ENCODE peak calls at places on chromosomes 6 and 20, in six cellular contexts. One of them, this sample, is unnamed.

GRCh38 chr20:16296933-16297332 is 276.3 kb downstream of the KIF16B start:
- DNase-seq in neural progenitor cell: no peak
- DNase-seq in AG04449: no peak
- DNase-seq in ovary: no peak
- DNase-seq in coronary artery: no peak
- DNase-seq in GM06990: no peak
- DNase-seq in this sample: no peak

GRCh38 chr6:136604928-136605485 is 54.8 kb upstream of the MAP7 start:
- DNase-seq in neural progenitor cell: no peak
- DNase-seq in AG04449: no peak
- DNase-seq in ovary: no peak
- DNase-seq in coronary artery: no peak
- DNase-seq in GM06990: no peak
- DNase-seq in this sample: no peak

GRCh38 chr6:130426078-130426726 is 60.4 kb downstream of the TMEM200A start:
- DNase-seq in neural progenitor cell: no peak
- DNase-seq in AG04449: no peak
- DNase-seq in ovary: no peak
- DNase-seq in coronary artery: no peak
- DNase-seq in GM06990: no peak
- DNase-seq in this sample: peak; percentile 21

GRCh38 chr20:16821211-16822089 is 73.3 kb downstream of the OTOR start:
- DNase-seq in neural progenitor cell: peak; percentile 68
- DNase-seq in AG04449: no peak
- DNase-seq in ovary: no peak
- DNase-seq in coronary artery: no peak
- DNase-seq in GM06990: peak; percentile 19
- DNase-seq in this sample: peak; percentile 20

GRCh38 chr6:123908813-123909212 is 105.1 kb downstream of the NKAIN2 start:
- DNase-seq in neural progenitor cell: no peak
- DNase-seq in AG04449: no peak
- DNase-seq in ovary: no peak
- DNase-seq in coronary artery: no peak
- DNase-seq in GM06990: no peak
- DNase-seq in this sample: no peak

GRCh38 chr20:47762699-47763098 is 22.6 kb downstream of the SULF2 start:
- DNase-seq in neural progenitor cell: no peak
- DNase-seq in AG04449: no peak
- DNase-seq in ovary: no peak
- DNase-seq in coronary artery: no peak
- DNase-seq in GM06990: no peak
- DNase-seq in this sample: no peak

GRCh38 chr6:38492031-38492430 is 147.7 kb downstream of the BTBD9 start:
- DNase-seq in neural progenitor cell: peak; percentile 18
- DNase-seq in AG04449: no peak
- DNase-seq in ovary: no peak
- DNase-seq in coronary artery: no peak
- DNase-seq in GM06990: no peak
- DNase-seq in this sample: no peak

GRCh38 chr6:35782424-35782823 is 1.6 kb downstream of the CLPSL1 start:
- DNase-seq in neural progenitor cell: no peak
- DNase-seq in AG04449: no peak
- DNase-seq in ovary: no peak
- DNase-seq in coronary artery: no peak
- DNase-seq in GM06990: no peak
- DNase-seq in this sample: no peak

GRCh38 chr6:72216222-72217106 is 330.1 kb downstream of the RIMS1 start:
- DNase-seq in neural progenitor cell: no peak
- DNase-seq in AG04449: no peak
- DNase-seq in ovary: no peak
- DNase-seq in coronary artery: no peak
- DNase-seq in GM06990: no peak
- DNase-seq in this sample: no peak

GRCh38 chr20:36270744-36271638 is 34.7 kb downstream of the AAR2 start:
- DNase-seq in neural progenitor cell: no peak
- DNase-seq in AG04449: no peak
- DNase-seq in ovary: no peak
- DNase-seq in coronary artery: no peak
- DNase-seq in GM06990: no peak
- DNase-seq in this sample: no peak

GRCh38 chr20:48818481-48818987 is 9.3 kb downstream of the PREX1 start:
- DNase-seq in neural progenitor cell: no peak
- DNase-seq in AG04449: no peak
- DNase-seq in ovary: no peak
- DNase-seq in coronary artery: no peak
- DNase-seq in GM06990: peak; percentile 60
- DNase-seq in this sample: no peak

GRCh38 chr20:57714409-57715267 is 4.8 kb upstream of the PMEPA1 start:
- DNase-seq in neural progenitor cell: no peak
- DNase-seq in AG04449: no peak
- DNase-seq in ovary: no peak
- DNase-seq in coronary artery: peak; percentile 88
- DNase-seq in GM06990: no peak
- DNase-seq in this sample: no peak

GRCh38 chr6:100202417-100203194 is 208.6 kb upstream of the MCHR2 start:
- DNase-seq in neural progenitor cell: no peak
- DNase-seq in AG04449: peak; percentile 96
- DNase-seq in ovary: no peak
- DNase-seq in coronary artery: no peak
- DNase-seq in GM06990: no peak
- DNase-seq in this sample: peak; percentile 99

GRCh38 chr20:58956078-58956477 is 25.0 kb upstream of the NELFCD start:
- DNase-seq in neural progenitor cell: no peak
- DNase-seq in AG04449: no peak
- DNase-seq in ovary: no peak
- DNase-seq in coronary artery: no peak
- DNase-seq in GM06990: no peak
- DNase-seq in this sample: no peak

GRCh38 chr20:31719644-31720485 is 2.8 kb downstream of the BCL2L1 start:
- DNase-seq in neural progenitor cell: peak; percentile 53
- DNase-seq in AG04449: no peak
- DNase-seq in ovary: no peak
- DNase-seq in coronary artery: no peak
- DNase-seq in GM06990: no peak
- DNase-seq in this sample: no peak

GRCh38 chr6:101513181-101513580 is 119.7 kb downstream of the GRIK2 start:
- DNase-seq in neural progenitor cell: no peak
- DNase-seq in AG04449: no peak
- DNase-seq in ovary: no peak
- DNase-seq in coronary artery: no peak
- DNase-seq in GM06990: no peak
- DNase-seq in this sample: no peak

GRCh38 chr6:3212261-3212660 is 15.2 kb downstream of the TUBB2B start:
- DNase-seq in neural progenitor cell: no peak
- DNase-seq in AG04449: no peak
- DNase-seq in ovary: no peak
- DNase-seq in coronary artery: no peak
- DNase-seq in GM06990: no peak
- DNase-seq in this sample: no peak

GRCh38 chr6:22145823-22146379 is 150.9 kb downstream of the PRL start:
- DNase-seq in neural progenitor cell: no peak
- DNase-seq in AG04449: peak; percentile 65
- DNase-seq in ovary: no peak
- DNase-seq in coronary artery: no peak
- DNase-seq in GM06990: no peak
- DNase-seq in this sample: peak; percentile 30

GRCh38 chr20:3661836-3662665 is 1.1 kb downstream of the GFRA4 start:
- DNase-seq in neural progenitor cell: no peak
- DNase-seq in AG04449: no peak
- DNase-seq in ovary: no peak
- DNase-seq in coronary artery: no peak
- DNase-seq in GM06990: no peak
- DNase-seq in this sample: no peak
- TF ChIP-seq CTCF in neural progenitor cell: no peak
- TF ChIP-seq CTCF in AG04449: no peak
- TF ChIP-seq CTCF in ovary: no peak
- TF ChIP-seq CTCF in coronary artery: no peak
- TF ChIP-seq CTCF in GM06990: no peak
- TF ChIP-seq CTCF in this sample: no peak

GRCh38 chr6:28812778-28813569 is 110.8 kb downstream of the TRIM27 start:
- DNase-seq in neural progenitor cell: no peak
- DNase-seq in AG04449: no peak
- DNase-seq in ovary: no peak
- DNase-seq in coronary artery: no peak
- DNase-seq in GM06990: no peak
- DNase-seq in this sample: no peak
- H3K4me3 ChIP-seq in neural progenitor cell: no peak overlapping the region
- H3K4me3 ChIP-seq in AG04449: no peak overlapping the region
- H3K4me3 ChIP-seq in ovary: no peak overlapping the region
- H3K4me3 ChIP-seq in coronary artery: no peak overlapping the region
- H3K4me3 ChIP-seq in GM06990: no peak overlapping the region
- H3K4me3 ChIP-seq in this sample: no peak overlapping the region

GRCh38 chr6:41334482-41335023 is 855 bp upstream of the NCR2 start:
- DNase-seq in neural progenitor cell: no peak
- DNase-seq in AG04449: no peak
- DNase-seq in ovary: no peak
- DNase-seq in coronary artery: no peak
- DNase-seq in GM06990: no peak
- DNase-seq in this sample: no peak
- TF ChIP-seq CTCF in neural progenitor cell: peak; percentile 35
- TF ChIP-seq CTCF in AG04449: no peak
- TF ChIP-seq CTCF in ovary: no peak
- TF ChIP-seq CTCF in coronary artery: no peak
- TF ChIP-seq CTCF in GM06990: peak; percentile 24
- TF ChIP-seq CTCF in this sample: no peak

GRCh38 chr6:148509152-148509571 is 166.5 kb downstream of the SASH1 start:
- DNase-seq in neural progenitor cell: no peak
- DNase-seq in AG04449: no peak
- DNase-seq in ovary: no peak
- DNase-seq in coronary artery: no peak
- DNase-seq in GM06990: no peak
- DNase-seq in this sample: no peak
- H3K4me3 ChIP-seq in neural progenitor cell: peak overlapping the region; percentile 52
- H3K4me3 ChIP-seq in AG04449: peak overlapping the region; percentile 65
- H3K4me3 ChIP-seq in ovary: peak overlapping the region; percentile 41
- H3K4me3 ChIP-seq in coronary artery: peak overlapping the region; percentile 80
- H3K4me3 ChIP-seq in GM06990: no peak overlapping the region
- H3K4me3 ChIP-seq in this sample: peak overlapping the region; percentile 79

GRCh38 chr20:25529295-25529951 is 55.9 kb downstream of the NINL start:
- DNase-seq in neural progenitor cell: no peak
- DNase-seq in AG04449: no peak
- DNase-seq in ovary: no peak
- DNase-seq in coronary artery: no peak
- DNase-seq in GM06990: no peak
- DNase-seq in this sample: no peak

GRCh38 chr20:25532971-25533391 is 52.4 kb downstream of the NINL start:
- DNase-seq in neural progenitor cell: no peak
- DNase-seq in AG04449: no peak
- DNase-seq in ovary: no peak
- DNase-seq in coronary artery: no peak
- DNase-seq in GM06990: no peak
- DNase-seq in this sample: no peak

GRCh38 chr20:25534845-25535244 is 50.5 kb downstream of the NINL start:
- DNase-seq in neural progenitor cell: no peak
- DNase-seq in AG04449: no peak
- DNase-seq in ovary: no peak
- DNase-seq in coronary artery: no peak
- DNase-seq in GM06990: no peak
- DNase-seq in this sample: no peak

GRCh38 chr20:25533920-25534700 is 51.2 kb downstream of the NINL start:
- DNase-seq in neural progenitor cell: no peak
- DNase-seq in AG04449: no peak
- DNase-seq in ovary: no peak
- DNase-seq in coronary artery: no peak
- DNase-seq in GM06990: no peak
- DNase-seq in this sample: no peak

GRCh38 chr20:25532015-25532751 is 53.1 kb downstream of the NINL start:
- DNase-seq in neural progenitor cell: peak; percentile 82
- DNase-seq in AG04449: no peak
- DNase-seq in ovary: no peak
- DNase-seq in coronary artery: no peak
- DNase-seq in GM06990: no peak
- DNase-seq in this sample: no peak
- TF ChIP-seq CTCF in neural progenitor cell: peak; percentile 62
- TF ChIP-seq CTCF in AG04449: no peak
- TF ChIP-seq CTCF in ovary: no peak
- TF ChIP-seq CTCF in coronary artery: no peak
- TF ChIP-seq CTCF in GM06990: peak; percentile 7
- TF ChIP-seq CTCF in this sample: no peak

GRCh38 chr6:69816569-69816968 is 19.8 kb upstream of the LMBRD1 start:
- DNase-seq in neural progenitor cell: no peak
- DNase-seq in AG04449: no peak
- DNase-seq in ovary: no peak
- DNase-seq in coronary artery: no peak
- DNase-seq in GM06990: no peak
- DNase-seq in this sample: no peak
- H3K4me3 ChIP-seq in neural progenitor cell: no peak overlapping the region
- H3K4me3 ChIP-seq in AG04449: no peak overlapping the region
- H3K4me3 ChIP-seq in ovary: no peak overlapping the region
- H3K4me3 ChIP-seq in coronary artery: no peak overlapping the region
- H3K4me3 ChIP-seq in GM06990: no peak overlapping the region
- H3K4me3 ChIP-seq in this sample: no peak overlapping the region

GRCh38 chr20:38937000-38937399 is 10.8 kb downstream of the FAM83D start:
- DNase-seq in neural progenitor cell: no peak
- DNase-seq in AG04449: no peak
- DNase-seq in ovary: no peak
- DNase-seq in coronary artery: peak; percentile 55
- DNase-seq in GM06990: no peak
- DNase-seq in this sample: no peak

GRCh38 chr20:38940644-38941043 is 14.4 kb downstream of the FAM83D start:
- DNase-seq in neural progenitor cell: no peak
- DNase-seq in AG04449: no peak
- DNase-seq in ovary: no peak
- DNase-seq in coronary artery: no peak
- DNase-seq in GM06990: no peak
- DNase-seq in this sample: no peak

GRCh38 chr20:38939686-38940085 is 13.5 kb downstream of the FAM83D start:
- DNase-seq in neural progenitor cell: no peak
- DNase-seq in AG04449: no peak
- DNase-seq in ovary: no peak
- DNase-seq in coronary artery: no peak
- DNase-seq in GM06990: no peak
- DNase-seq in this sample: no peak

GRCh38 chr20:38937978-38938473 is 11.8 kb downstream of the FAM83D start:
- DNase-seq in neural progenitor cell: no peak
- DNase-seq in AG04449: no peak
- DNase-seq in ovary: no peak
- DNase-seq in coronary artery: peak; percentile 1
- DNase-seq in GM06990: no peak
- DNase-seq in this sample: no peak

GRCh38 chr20:38941726-38942389 is 15.6 kb downstream of the FAM83D start:
- DNase-seq in neural progenitor cell: no peak
- DNase-seq in AG04449: no peak
- DNase-seq in ovary: no peak
- DNase-seq in coronary artery: no peak
- DNase-seq in GM06990: no peak
- DNase-seq in this sample: no peak
- TF ChIP-seq CTCF in neural progenitor cell: no peak
- TF ChIP-seq CTCF in AG04449: no peak
- TF ChIP-seq CTCF in ovary: no peak
- TF ChIP-seq CTCF in coronary artery: no peak
- TF ChIP-seq CTCF in GM06990: no peak
- TF ChIP-seq CTCF in this sample: no peak